ENCODE peak calls at places on chromosomes 13 and 19, in eight cellular contexts. A is aorta, H is Caco-2, K is mammary epithelial cell, N is psoas muscle, F is upper lobe of left lung, G is adrenal gland, O is body of pancreas. R is an unnamed sample.

GRCh38 chr13:34038326-34039068 is 220.5 kb downstream of the RFC3 start:
- DNase-seq in A (no peak), H (no peak), K (no peak), N (no peak), F (no peak), G (no peak), O (no peak), R (no peak)

GRCh38 chr13:109654341-109655205 is 131.8 kb downstream of the IRS2 start:
- DNase-seq in A (no peak), H (no peak), K (no peak), N (peak; percentile 13), F (no peak), G (no peak), O (no peak), R (no peak)

GRCh38 chr13:27472941-27473340 is 22.6 kb upstream of the MTIF3 start:
- DNase-seq in A (no peak), H (no peak), K (no peak), N (no peak), F (no peak), G (no peak), O (no peak), R (no peak)

GRCh38 chr19:32287811-32288227 is 57.6 kb upstream of the ZNF507 start:
- DNase-seq in A (peak; percentile 84), H (peak; percentile 62), K (peak; percentile 29), N (peak; percentile 67), F (peak; percentile 26), G (peak; percentile 48), O (peak; percentile 40), R (peak; percentile 81)

GRCh38 chr19:55179570-55180484 is at the start of gene SYT5:
- DNase-seq in A (no peak), H (peak; percentile 86), K (peak; percentile 38), N (no peak), F (no peak), G (peak; percentile 77), O (peak; percentile 39), R (peak; percentile 78)

GRCh38 chr13:106182404-106182803 is 353.1 kb downstream of the EFNB2 start:
- DNase-seq in A (no peak), H (no peak), K (peak; percentile 92), N (no peak), F (no peak), G (no peak), O (no peak), R (no peak)

GRCh38 chr13:38871275-38871674 is 119.4 kb downstream of the STOML3 start:
- DNase-seq in A (no peak), H (no peak), K (no peak), N (no peak), F (no peak), G (no peak), O (no peak), R (no peak)

GRCh38 chr19:58095328-58095727 is 2.7 kb downstream of the ZSCAN18 start:
- DNase-seq in A (no peak), H (no peak), K (no peak), N (no peak), F (no peak), G (no peak), O (no peak), R (no peak)

GRCh38 chr19:49403404-49404187 is 15.5 kb downstream of the KASH5 start:
- DNase-seq in A (no peak), H (no peak), K (no peak), N (no peak), F (no peak), G (no peak), O (no peak), R (no peak)

GRCh38 chr13:93225610-93226009 is 997 bp upstream of the GPC6 start:
- DNase-seq in A (no peak), H (no peak), K (peak; percentile 77), N (no peak), F (no peak), G (no peak), O (no peak), R (no peak)

GRCh38 chr13:46113596-46113995 is 8.8 kb upstream of the CPB2 start:
- DNase-seq in A (no peak), H (no peak), K (peak; percentile 17), N (no peak), F (no peak), G (no peak), O (no peak), R (no peak)

GRCh38 chr19:6270076-6270745 is 9.6 kb downstream of the MLLT1 start:
- DNase-seq in A (no peak), H (no peak), K (no peak), N (no peak), F (no peak), G (peak; percentile 18), O (no peak), R (no peak)

GRCh38 chr13:100513987-100514670 is 74.5 kb downstream of the GGACT start:
- DNase-seq in A (no peak), H (no peak), K (no peak), N (no peak), F (no peak), G (no peak), O (no peak), R (no peak)

GRCh38 chr19:52397310-52398090 is at the start of gene ZNF528:
- DNase-seq in A (peak; percentile 99), H (peak; percentile 91), K (peak; percentile 91), N (peak; percentile 97), F (peak; percentile 92), G (peak; percentile 95), O (peak; percentile 95), R (peak; percentile 96)

GRCh38 chr19:41352609-41353465 is 885 bp downstream of the TGFB1 start:
- DNase-seq in A (peak; percentile 89), H (peak; percentile 83), K (peak; percentile 58), N (peak; percentile 55), F (peak; percentile 79), G (peak; percentile 62), O (peak; percentile 53), R (peak; percentile 73)

GRCh38 chr19:41353466-41354342 is at the start of gene TGFB1:
- DNase-seq in A (peak; percentile 97), H (peak; percentile 87), K (peak; percentile 74), N (peak; percentile 90), F (peak; percentile 92), G (peak; percentile 83), O (peak; percentile 80), R (peak; percentile 92)

GRCh38 chr19:41352279-41352608 is 1.5 kb downstream of the TGFB1 start:
- DNase-seq in A (no peak), H (no peak), K (no peak), N (peak; percentile 15), F (no peak), G (no peak), O (no peak), R (no peak)

GRCh38 chr19:41351339-41352245 is 2.1 kb downstream of the TGFB1 start:
- DNase-seq in A (peak; percentile 89), H (peak; percentile 66), K (peak; percentile 72), N (peak; percentile 70), F (peak; percentile 78), G (peak; percentile 48), O (peak; percentile 40), R (peak; percentile 65)

DNA sequence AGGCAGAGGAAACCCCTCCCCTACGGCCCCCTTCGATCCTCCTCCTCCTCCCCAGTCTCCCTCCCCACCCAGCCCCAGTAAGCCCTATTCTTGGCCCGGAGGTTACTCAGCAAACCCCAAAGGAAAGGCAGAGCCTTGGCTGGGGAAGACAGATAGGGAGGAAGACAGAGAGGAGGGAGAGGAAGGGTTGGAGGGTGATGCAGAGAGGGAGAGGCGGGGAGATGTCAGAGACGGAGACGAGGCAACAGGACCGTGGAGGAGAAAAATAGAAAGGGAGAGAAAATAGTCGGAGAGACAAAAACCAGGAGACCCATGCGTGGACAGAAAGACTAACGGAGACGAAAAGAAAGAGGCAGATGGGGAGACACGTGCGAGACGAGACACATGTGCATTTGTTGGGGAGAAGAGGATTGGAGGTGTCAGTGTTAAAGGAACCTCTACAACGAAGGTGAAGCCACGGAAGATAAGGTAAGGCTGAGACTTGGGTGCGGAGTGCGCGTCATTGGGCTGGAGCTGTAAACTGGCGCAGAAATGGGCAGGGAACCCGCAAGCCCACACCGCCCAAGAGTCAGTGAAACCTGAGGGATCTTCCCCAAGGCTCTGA is 2.9 kb downstream of the TGFB1 start:
- DNase-seq in A (no peak), H (no peak), K (no peak), N (no peak), F (no peak), G (no peak), O (no peak), R (no peak)
- H3K4me1 ChIP-seq in A (no peaks in the 10 kb centered on the region), H (peaks cover 4% of the 10 kb centered on the region), K (peaks cover 5% of the 10 kb centered on the region), N (peaks cover 3% of the 10 kb centered on the region), F (peaks cover 69% of the 10 kb centered on the region), G (peaks cover 17% of the 10 kb centered on the region), O (peaks cover 41% of the 10 kb centered on the region), R (peaks cover 6% of the 10 kb centered on the region)

GRCh38 chr19:38277969-38278680 is 13.8 kb downstream of the SPINT2 start:
- DNase-seq in A (peak; percentile 92), H (no peak), K (no peak), N (peak; percentile 41), F (no peak), G (peak; percentile 45), O (peak; percentile 54), R (no peak)

GRCh38 chr19:38276942-38277517 is 12.7 kb downstream of the SPINT2 start:
- DNase-seq in A (no peak), H (no peak), K (no peak), N (no peak), F (no peak), G (no peak), O (no peak), R (no peak)

GRCh38 chr19:38280030-38280921 is 15.9 kb downstream of the SPINT2 start:
- DNase-seq in A (no peak), H (no peak), K (peak; percentile 79), N (no peak), F (no peak), G (no peak), O (no peak), R (no peak)

GRCh38 chr19:38278751-38279150 is 14.4 kb downstream of the SPINT2 start:
- DNase-seq in A (no peak), H (no peak), K (no peak), N (no peak), F (no peak), G (no peak), O (no peak), R (no peak)

DNA sequence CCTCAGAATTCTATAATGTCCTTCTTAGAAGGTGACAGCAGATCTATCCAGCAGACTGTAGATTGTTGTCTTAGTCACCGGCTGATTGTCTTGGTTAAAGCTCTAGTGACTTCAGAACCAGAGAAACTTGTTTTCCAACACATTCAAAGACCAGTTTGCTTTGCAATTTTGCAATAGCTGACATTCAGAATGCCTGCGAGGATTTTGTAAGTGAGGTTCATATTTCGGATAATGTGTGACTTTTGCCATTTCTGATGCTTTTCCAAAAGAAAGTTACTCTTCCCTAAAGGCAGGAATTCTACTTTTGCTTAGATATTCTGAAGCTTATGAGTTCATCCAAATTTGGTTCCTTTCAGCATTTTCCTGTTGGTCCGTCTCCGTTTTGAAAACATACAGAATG is 13.2 kb downstream of the SPINT2 start:
- DNase-seq in A (no peak), H (peak; percentile 73), K (peak; percentile 72), N (no peak), F (no peak), G (no peak), O (no peak), R (no peak)
- H3K4me1 ChIP-seq in A (no peaks in the 10 kb centered on the region), H (peaks cover 51% of the 10 kb centered on the region), K (peaks cover 58% of the 10 kb centered on the region), N (no peaks in the 10 kb centered on the region), F (peaks cover 57% of the 10 kb centered on the region), G (peaks cover 28% of the 10 kb centered on the region), O (peaks cover 83% of the 10 kb centered on the region), R (peaks cover 30% of the 10 kb centered on the region)

GRCh38 chr13:49997935-49998334 is 1.1 kb downstream of the TRIM13 start:
- DNase-seq in A (no peak), H (no peak), K (no peak), N (no peak), F (no peak), G (no peak), O (no peak), R (no peak)
- H3K4me1 ChIP-seq in A (peaks cover 7% of the 10 kb centered on the region), H (peaks cover 29% of the 10 kb centered on the region), K (peaks cover 13% of the 10 kb centered on the region), N (peaks cover 52% of the 10 kb centered on the region), F (peaks cover 45% of the 10 kb centered on the region), G (peaks cover 23% of the 10 kb centered on the region), O (peaks cover 44% of the 10 kb centered on the region), R (peaks cover 31% of the 10 kb centered on the region)

GRCh38 chr13:40471911-40472310 is 194.5 kb downstream of the FOXO1 start:
- DNase-seq in A (no peak), H (no peak), K (no peak), N (no peak), F (no peak), G (no peak), O (no peak), R (no peak)
- H3K4me1 ChIP-seq in A (peaks cover 3% of the 10 kb centered on the region), H (peaks cover 30% of the 10 kb centered on the region), K (no peaks in the 10 kb centered on the region), N (peaks cover 18% of the 10 kb centered on the region), F (peaks cover 5% of the 10 kb centered on the region), G (no peaks in the 10 kb centered on the region), O (peaks cover 16% of the 10 kb centered on the region), R (peaks cover 5% of the 10 kb centered on the region)